ENCODE peak calls at places on chromosome 11, in four cellular contexts. V, K, S and Z are unnamed samples.

GRCh38 chr11:61609970-61610347 is 29.1 kb upstream of the SYT7 start:
- DNase-seq in V (no peak), K (peak; percentile 29), S (no peak), Z (no peak)

GRCh38 chr11:10930961-10931760 is 73.3 kb upstream of the ZBED5 start:
- DNase-seq in V (peak; percentile 54), K (peak; percentile 26), S (no peak), Z (peak; percentile 27)

GRCh38 chr11:70755410-70756158 is 357.3 kb downstream of the CTTN start:
- DNase-seq in V (peak; percentile 90), K (peak; percentile 66), S (no peak), Z (peak; percentile 95)

GRCh38 chr11:9692696-9693095 is 28.8 kb downstream of the SWAP70 start:
- DNase-seq in V (no peak), K (peak; percentile 42), S (no peak), Z (no peak)

GRCh38 chr11:2441171-2441570 is 3.1 kb downstream of the TRPM5 start:
- DNase-seq in V (no peak), K (no peak), S (no peak), Z (no peak)

GRCh38 chr11:33988586-33989370 is 62.8 kb upstream of the CAPRIN1 start:
- DNase-seq in V (no peak), K (no peak), S (no peak), Z (no peak)

GRCh38 chr11:36818410-36818809 is 220.4 kb upstream of the RAG2 start:
- DNase-seq in V (no peak), K (peak; percentile 14), S (no peak), Z (no peak)

GRCh38 chr11:25535462-25535861 is 796.5 kb upstream of the ANO3 start:
- DNase-seq in V (no peak), K (no peak), S (no peak), Z (no peak)

GRCh38 chr11:68942751-68943271 is 38.0 kb downstream of the MRGPRD start:
- DNase-seq in V (no peak), K (peak; percentile 66), S (no peak), Z (no peak)

GRCh38 chr11:33266418-33267215 is 9.4 kb downstream of the HIPK3 start:
- DNase-seq in V (no peak), K (peak; percentile 61), S (no peak), Z (no peak)

GRCh38 chr11:128488471-128488870 is 98.9 kb downstream of the ETS1 start:
- DNase-seq in V (no peak), K (no peak), S (no peak), Z (no peak)

GRCh38 chr11:27356624-27357222 is 6.3 kb downstream of the CCDC34 start:
- DNase-seq in V (no peak), K (no peak), S (no peak), Z (no peak)

GRCh38 chr11:2815762-2816496 is 69.6 kb downstream of the CDKN1C start:
- DNase-seq in V (no peak), K (no peak), S (no peak), Z (no peak)

GRCh38 chr11:72278911-72279310 is 34.9 kb upstream of the PHOX2A start:
- DNase-seq in V (no peak), K (no peak), S (no peak), Z (no peak)

GRCh38 chr11:95485115-95485900 is 254.3 kb upstream of the SESN3 start:
- DNase-seq in V (no peak), K (no peak), S (no peak), Z (no peak)

GRCh38 chr11:70616938-70617674 is 218.8 kb downstream of the CTTN start:
- DNase-seq in V (no peak), K (no peak), S (no peak), Z (no peak)

GRCh38 chr11:132790466-132790865 is 741.8 kb downstream of the OPCML start:
- DNase-seq in V (no peak), K (no peak), S (no peak), Z (no peak)

GRCh38 chr11:706439-706956 is 467 bp downstream of the EPS8L2 start:
- DNase-seq in V (peak; percentile 52), K (no peak), S (no peak), Z (no peak)

GRCh38 chr11:134652586-134653255 is 240.7 kb upstream of the B3GAT1 start:
- DNase-seq in V (no peak), K (no peak), S (no peak), Z (no peak)

GRCh38 chr11:128089962-128090361 is 497.4 kb downstream of the ETS1 start:
- DNase-seq in V (no peak), K (no peak), S (no peak), Z (no peak)

GRCh38 chr11:118634435-118635236 is 27.2 kb downstream of the PHLDB1 start:
- DNase-seq in V (peak; percentile 94), K (peak; percentile 38), S (no peak), Z (no peak)

GRCh38 chr11:122202161-122202950 is 86.3 kb upstream of the BLID start:
- DNase-seq in V (no peak), K (no peak), S (no peak), Z (no peak)

GRCh38 chr11:123238297-123238696 is 43.2 kb upstream of the CLMP start:
- DNase-seq in V (no peak), K (no peak), S (no peak), Z (no peak)

GRCh38 chr11:117808768-117809167 is 11.8 kb upstream of the DSCAML1 start:
- DNase-seq in V (peak; percentile 57), K (no peak), S (no peak), Z (no peak)

GRCh38 chr11:73143126-73143838 is 1.2 kb upstream of the FCHSD2 start:
- DNase-seq in V (peak; percentile 52), K (peak; percentile 83), S (no peak), Z (no peak)

GRCh38 chr11:130070829-130071205 is 1.1 kb downstream of the APLP2 start:
- DNase-seq in V (no peak), K (peak; percentile 55), S (no peak), Z (no peak)

GRCh38 chr11:34846467-34846866 is 69.7 kb downstream of the APIP start:
- DNase-seq in V (no peak), K (no peak), S (no peak), Z (no peak)

GRCh38 chr11:8067567-8067928 is 13.5 kb upstream of the TUB start:
- DNase-seq in V (no peak), K (no peak), S (no peak), Z (no peak)

GRCh38 chr11:2582958-2583604 is 116.7 kb downstream of the KCNQ1OT1 start:
- DNase-seq in V (no peak), K (no peak), S (no peak), Z (no peak)

GRCh38 chr11:10500757-10501684 is 40.0 kb downstream of the RNF141 start:
- DNase-seq in V (no peak), K (no peak), S (no peak), Z (no peak)

GRCh38 chr11:128334311-128335044 is 252.9 kb downstream of the ETS1 start:
- DNase-seq in V (no peak), K (no peak), S (no peak), Z (no peak)

DNA sequence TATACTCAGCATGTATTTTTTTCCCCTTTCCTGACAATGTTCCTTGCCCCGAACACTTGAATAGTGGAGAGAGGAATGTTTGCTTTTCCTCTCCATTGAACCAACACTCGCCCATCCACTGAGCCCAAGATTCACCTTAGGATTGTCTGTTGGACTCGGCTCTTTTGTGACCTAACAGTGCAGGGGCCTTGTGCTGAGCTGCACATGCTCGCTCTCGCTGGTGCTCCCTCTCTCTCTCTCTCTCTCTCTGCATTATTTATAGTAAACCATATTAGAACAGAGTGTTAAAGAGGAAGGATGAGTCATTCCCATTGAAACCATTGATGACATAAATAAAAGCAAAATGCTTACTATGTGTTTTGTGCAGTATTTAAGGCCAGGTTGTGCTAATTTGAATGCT is 20.7 kb downstream of the ZBTB16 start:
- DNase-seq in V (no peak), K (peak; percentile 52), S (no peak), Z (no peak)
- TF ChIP-seq SPI1 in V (no peak), K (no peak), S (no peak), Z (no peak)

GRCh38 chr11:12089041-12089440 is 21.3 kb upstream of the MICAL2 start:
- DNase-seq in V (no peak), K (no peak), S (no peak), Z (no peak)

GRCh38 chr11:12089473-12089872 is 20.9 kb upstream of the MICAL2 start:
- DNase-seq in V (no peak), K (no peak), S (no peak), Z (no peak)

GRCh38 chr11:12087075-12087775 is 23.2 kb upstream of the MICAL2 start:
- DNase-seq in V (peak; percentile 31), K (peak; percentile 25), S (no peak), Z (no peak)

GRCh38 chr11:12088531-12088930 is 21.9 kb upstream of the MICAL2 start:
- DNase-seq in V (no peak), K (no peak), S (no peak), Z (no peak)

DNA sequence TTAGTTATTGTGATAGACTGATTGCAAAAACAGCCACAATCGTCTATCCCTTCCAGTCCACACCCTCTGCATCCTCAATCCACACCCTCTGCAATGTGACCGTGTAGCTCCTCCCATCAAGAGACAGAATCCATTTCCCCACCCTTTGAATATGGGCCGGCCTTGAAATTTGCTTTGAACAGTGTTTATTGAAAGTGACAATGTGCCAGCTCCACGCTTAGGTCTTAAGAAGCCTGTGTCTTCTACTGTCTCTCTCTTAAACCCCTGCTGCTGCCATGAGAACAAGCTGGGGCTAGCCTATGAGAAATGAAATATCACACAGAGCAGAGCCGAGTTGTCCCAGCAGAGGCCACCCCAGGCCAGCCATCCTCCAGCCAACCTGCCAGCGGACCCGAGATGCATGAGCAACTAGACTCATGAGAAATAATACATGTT is 22.3 kb upstream of the MICAL2 start:
- DNase-seq in V (peak; percentile 42), K (no peak), S (no peak), Z (no peak)
- TF ChIP-seq SPI1 in V (no peak), K (no peak), S (no peak), Z (no peak)

GRCh38 chr11:22976146-22976545 is 115.9 kb upstream of the CCDC179 start:
- DNase-seq in V (no peak), K (peak; percentile 77), S (no peak), Z (no peak)
- TF ChIP-seq SPI1 in V (no peak), K (no peak), S (no peak), Z (no peak)

DNA sequence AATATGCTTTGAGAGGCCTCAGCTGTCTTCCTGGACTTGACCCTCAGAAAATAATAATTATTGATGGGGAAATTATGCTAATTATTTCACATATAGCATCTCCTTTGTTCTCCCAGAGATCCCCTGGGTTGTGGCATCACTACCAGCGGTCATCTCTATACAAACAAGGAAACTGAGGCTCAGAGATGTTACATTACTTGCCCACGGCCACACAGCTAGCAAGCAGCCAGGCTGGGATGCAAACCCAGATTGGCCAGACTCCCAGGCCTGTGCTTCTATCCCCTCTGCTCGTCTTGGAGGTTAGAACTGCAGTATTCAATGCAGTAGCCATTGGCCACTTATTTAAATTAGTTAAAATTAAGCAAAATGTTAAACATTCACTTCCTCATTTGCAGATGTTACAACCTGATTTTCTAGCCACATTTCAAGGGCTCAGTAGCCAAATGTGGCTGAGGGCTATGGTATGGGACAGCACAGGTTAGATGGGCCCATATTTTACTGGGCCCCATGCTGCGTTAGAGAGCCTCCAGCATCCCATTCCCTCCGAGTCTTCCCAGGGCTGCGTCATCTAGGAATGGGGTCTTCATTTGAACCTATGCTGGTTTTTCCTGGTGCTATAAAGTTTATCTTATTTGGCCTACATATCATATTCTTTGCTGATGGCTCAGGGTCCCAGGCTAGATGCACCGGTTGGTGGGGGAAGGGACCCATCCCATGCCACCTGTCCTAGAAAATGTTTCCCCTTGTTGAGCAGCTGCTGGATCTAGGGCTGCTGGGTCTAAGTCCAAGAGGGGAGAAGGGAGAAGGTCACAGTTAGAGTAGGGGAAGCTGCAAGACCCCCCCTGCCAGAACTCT is 2.2 kb downstream of the SLC35C1 start:
- DNase-seq in V (no peak), K (no peak), S (no peak), Z (no peak)
- TF ChIP-seq SPI1 in V (peak; percentile 93), K (peak; percentile 92), S (peak; percentile 92), Z (peak; percentile 88)